ENCODE peak calls at places on chromosome 12, in four cellular contexts. One of them, this sample, is unnamed.

GRCh38 chr12:71636704-71637115 is 26.9 kb downstream of the ZFC3H1 start:
- DNase-seq in left lung: no peak
- DNase-seq in RWPE2: no peak
- DNase-seq in BE2C: peak; percentile 50
- DNase-seq in this sample: no peak

GRCh38 chr12:116525418-116526001 is 33.7 kb upstream of the MAP1LC3B2 start:
- DNase-seq in left lung: peak; percentile 44
- DNase-seq in BE2C: no peak
- DNase-seq in RWPE2: peak; percentile 84
- DNase-seq in this sample: no peak

GRCh38 chr12:2456122-2456812 is 338.5 kb upstream of the FKBP4 start:
- DNase-seq in RWPE2: peak; percentile 49
- DNase-seq in BE2C: no peak
- DNase-seq in left lung: no peak
- DNase-seq in this sample: no peak

GRCh38 chr12:42174978-42175377 is 30.3 kb upstream of the GXYLT1 start:
- DNase-seq in left lung: no peak
- DNase-seq in RWPE2: no peak
- DNase-seq in BE2C: no peak
- DNase-seq in this sample: no peak

GRCh38 chr12:90858261-90858660 is 96.7 kb downstream of the CCER1 start:
- DNase-seq in RWPE2: no peak
- DNase-seq in BE2C: peak; percentile 73
- DNase-seq in left lung: no peak
- DNase-seq in this sample: no peak

GRCh38 chr12:52506858-52507715 is 13.1 kb downstream of the KRT5 start:
- DNase-seq in RWPE2: no peak
- DNase-seq in left lung: no peak
- DNase-seq in BE2C: no peak
- DNase-seq in this sample: no peak

GRCh38 chr12:88406905-88407304 is 173.4 kb downstream of the KITLG start:
- DNase-seq in RWPE2: no peak
- DNase-seq in left lung: no peak
- DNase-seq in BE2C: no peak
- DNase-seq in this sample: no peak

GRCh38 chr12:13154851-13155250 is 41.7 kb upstream of the EMP1 start:
- DNase-seq in left lung: no peak
- DNase-seq in BE2C: no peak
- DNase-seq in RWPE2: no peak
- DNase-seq in this sample: no peak

GRCh38 chr12:68221497-68221896 is 4.1 kb downstream of the IL26 start:
- DNase-seq in RWPE2: no peak
- DNase-seq in left lung: no peak
- DNase-seq in BE2C: no peak
- DNase-seq in this sample: no peak

GRCh38 chr12:84913151-84913550 is 552 bp upstream of the SLC6A15 start:
- DNase-seq in BE2C: peak; percentile 33
- DNase-seq in RWPE2: no peak
- DNase-seq in left lung: no peak
- DNase-seq in this sample: no peak

GRCh38 chr12:9906888-9907287 is 25.3 kb downstream of the CLEC2A start:
- DNase-seq in RWPE2: no peak
- DNase-seq in left lung: no peak
- DNase-seq in BE2C: no peak
- DNase-seq in this sample: peak; percentile 7

GRCh38 chr12:71799105-71799504 is 40.5 kb upstream of the TBC1D15 start:
- DNase-seq in BE2C: no peak
- DNase-seq in left lung: no peak
- DNase-seq in RWPE2: no peak
- DNase-seq in this sample: no peak

GRCh38 chr12:7497661-7498060 is 5.9 kb downstream of the CD163 start:
- DNase-seq in left lung: no peak
- DNase-seq in BE2C: no peak
- DNase-seq in RWPE2: no peak
- DNase-seq in this sample: no peak

GRCh38 chr12:79421236-79421740 is 269.5 kb downstream of the PAWR start:
- DNase-seq in left lung: no peak
- DNase-seq in RWPE2: no peak
- DNase-seq in BE2C: no peak
- DNase-seq in this sample: no peak

GRCh38 chr12:64670856-64671639 is 60.8 kb downstream of the RASSF3 start:
- DNase-seq in BE2C: no peak
- DNase-seq in RWPE2: no peak
- DNase-seq in left lung: no peak
- DNase-seq in this sample: no peak

GRCh38 chr12:18446245-18446644 is 184.9 kb downstream of the PIK3C2G start:
- DNase-seq in left lung: no peak
- DNase-seq in BE2C: no peak
- DNase-seq in RWPE2: no peak
- DNase-seq in this sample: no peak

GRCh38 chr12:38160318-38161122 is 156.1 kb upstream of the ALG10B start:
- DNase-seq in left lung: no peak
- DNase-seq in BE2C: no peak
- DNase-seq in RWPE2: no peak
- DNase-seq in this sample: no peak

GRCh38 chr12:57835366-57836288 is 10.9 kb downstream of the CTDSP2 start:
- DNase-seq in left lung: no peak
- DNase-seq in BE2C: no peak
- DNase-seq in RWPE2: no peak
- DNase-seq in this sample: no peak

GRCh38 chr12:74689071-74689655 is 151.5 kb downstream of the ATXN7L3B start:
- DNase-seq in RWPE2: no peak
- DNase-seq in left lung: no peak
- DNase-seq in BE2C: no peak
- DNase-seq in this sample: no peak

GRCh38 chr12:55446334-55446733 is 2.5 kb downstream of the OR6C2 start:
- DNase-seq in BE2C: no peak
- DNase-seq in RWPE2: no peak
- DNase-seq in left lung: no peak
- DNase-seq in this sample: no peak

GRCh38 chr12:107749094-107749493 is 11.8 kb downstream of the PRDM4 start:
- DNase-seq in BE2C: no peak
- DNase-seq in left lung: no peak
- DNase-seq in RWPE2: no peak
- DNase-seq in this sample: no peak

GRCh38 chr12:116302200-116303075 is 24.9 kb upstream of the MED13L start:
- DNase-seq in BE2C: no peak
- DNase-seq in RWPE2: no peak
- DNase-seq in left lung: no peak
- DNase-seq in this sample: no peak

GRCh38 chr12:57128519-57129247 is 400 bp downstream of the LRP1 start:
- DNase-seq in left lung: no peak
- DNase-seq in BE2C: no peak
- DNase-seq in RWPE2: no peak
- DNase-seq in this sample: no peak

GRCh38 chr12:62601765-62602444 is 135.3 kb downstream of the MON2 start:
- DNase-seq in BE2C: no peak
- DNase-seq in left lung: no peak
- DNase-seq in RWPE2: no peak
- DNase-seq in this sample: no peak

GRCh38 chr12:17076335-17076734 is 470.4 kb upstream of the LMO3 start:
- DNase-seq in left lung: no peak
- DNase-seq in RWPE2: no peak
- DNase-seq in BE2C: no peak
- DNase-seq in this sample: no peak

GRCh38 chr12:56296207-56296785 is 3.8 kb downstream of the CS start:
- DNase-seq in left lung: no peak
- DNase-seq in RWPE2: no peak
- DNase-seq in BE2C: no peak
- DNase-seq in this sample: no peak

GRCh38 chr12:69397978-69398377 is 38.4 kb downstream of the YEATS4 start:
- DNase-seq in BE2C: no peak
- DNase-seq in left lung: no peak
- DNase-seq in RWPE2: no peak
- DNase-seq in this sample: no peak

GRCh38 chr12:38736821-38737220 is 168.6 kb downstream of the CPNE8 start:
- DNase-seq in RWPE2: no peak
- DNase-seq in left lung: no peak
- DNase-seq in BE2C: no peak
- DNase-seq in this sample: no peak

GRCh38 chr12:47078733-47079364 is 572 bp upstream of the PCED1B start:
- DNase-seq in left lung: peak; percentile 45
- DNase-seq in RWPE2: no peak
- DNase-seq in BE2C: no peak
- DNase-seq in this sample: no peak
- H3K4me1 ChIP-seq in left lung: peaks cover 54% of the 10 kb centered on the region
- H3K4me1 ChIP-seq in RWPE2: peaks cover 52% of the 10 kb centered on the region
- H3K4me1 ChIP-seq in BE2C: no peaks in the 10 kb centered on the region
- H3K4me1 ChIP-seq in this sample: peaks cover 25% of the 10 kb centered on the region

DNA sequence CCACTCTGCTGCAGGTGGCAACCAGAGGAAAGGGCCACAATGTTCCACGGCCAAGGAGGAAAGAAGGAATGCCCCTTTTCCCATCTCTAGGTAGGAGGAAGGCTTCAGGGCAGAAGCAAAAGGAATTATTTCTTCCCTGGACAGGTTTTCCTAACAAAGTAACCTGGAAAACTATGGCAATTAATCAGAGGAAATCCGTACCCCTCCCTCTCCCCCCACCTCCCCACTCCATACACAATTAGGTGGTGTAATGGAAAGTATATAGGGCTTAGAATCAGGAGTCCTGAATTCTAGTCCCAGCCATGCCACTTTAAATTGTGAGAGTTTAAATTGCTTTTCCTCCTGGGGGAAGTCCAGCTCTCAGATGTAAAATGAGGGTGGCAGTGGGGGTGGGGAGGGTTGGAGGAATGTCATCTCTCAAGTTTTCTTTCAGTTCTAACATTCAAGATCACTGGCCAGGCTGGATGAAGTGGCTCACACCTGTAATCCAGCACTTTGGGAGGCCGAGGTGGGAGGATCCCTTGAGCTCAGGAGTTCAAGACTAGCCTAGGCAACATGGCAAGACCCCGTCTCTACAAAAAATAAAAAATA is 1.7 kb downstream of the DHH start:
- DNase-seq in left lung: no peak
- DNase-seq in BE2C: no peak
- DNase-seq in RWPE2: no peak
- DNase-seq in this sample: no peak
- H3K4me1 ChIP-seq in left lung: peaks cover 73% of the 10 kb centered on the region
- H3K4me1 ChIP-seq in BE2C: peaks cover 8% of the 10 kb centered on the region
- H3K4me1 ChIP-seq in RWPE2: peaks cover under 1% of the 10 kb centered on the region
- H3K4me1 ChIP-seq in this sample: peaks cover 47% of the 10 kb centered on the region

DNA sequence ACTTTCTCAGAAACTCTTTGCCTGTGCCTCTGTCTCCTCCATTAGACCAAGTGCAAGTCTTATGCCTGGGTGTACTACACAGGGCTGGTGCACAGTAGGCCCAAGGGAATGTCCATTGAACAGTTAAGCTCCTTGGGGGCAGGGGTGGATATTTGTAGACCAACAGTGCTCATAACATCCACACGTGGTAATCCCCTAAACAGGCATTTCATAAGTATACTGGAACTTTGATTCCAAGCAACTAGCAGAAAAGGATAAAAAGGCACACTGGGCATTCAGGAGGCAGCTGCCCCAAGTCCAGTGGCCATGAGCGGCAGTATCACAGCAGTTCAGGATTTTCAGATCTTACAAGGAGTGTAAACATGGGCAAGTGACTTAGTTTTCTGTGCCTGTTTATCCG is 16.8 kb downstream of the NUAK1 start:
- DNase-seq in RWPE2: no peak
- DNase-seq in BE2C: no peak
- DNase-seq in left lung: no peak
- DNase-seq in this sample: no peak
- H3K4me1 ChIP-seq in RWPE2: peaks cover 14% of the 10 kb centered on the region
- H3K4me1 ChIP-seq in BE2C: no peaks in the 10 kb centered on the region
- H3K4me1 ChIP-seq in left lung: no peaks in the 10 kb centered on the region
- H3K4me1 ChIP-seq in this sample: no peaks in the 10 kb centered on the region

DNA sequence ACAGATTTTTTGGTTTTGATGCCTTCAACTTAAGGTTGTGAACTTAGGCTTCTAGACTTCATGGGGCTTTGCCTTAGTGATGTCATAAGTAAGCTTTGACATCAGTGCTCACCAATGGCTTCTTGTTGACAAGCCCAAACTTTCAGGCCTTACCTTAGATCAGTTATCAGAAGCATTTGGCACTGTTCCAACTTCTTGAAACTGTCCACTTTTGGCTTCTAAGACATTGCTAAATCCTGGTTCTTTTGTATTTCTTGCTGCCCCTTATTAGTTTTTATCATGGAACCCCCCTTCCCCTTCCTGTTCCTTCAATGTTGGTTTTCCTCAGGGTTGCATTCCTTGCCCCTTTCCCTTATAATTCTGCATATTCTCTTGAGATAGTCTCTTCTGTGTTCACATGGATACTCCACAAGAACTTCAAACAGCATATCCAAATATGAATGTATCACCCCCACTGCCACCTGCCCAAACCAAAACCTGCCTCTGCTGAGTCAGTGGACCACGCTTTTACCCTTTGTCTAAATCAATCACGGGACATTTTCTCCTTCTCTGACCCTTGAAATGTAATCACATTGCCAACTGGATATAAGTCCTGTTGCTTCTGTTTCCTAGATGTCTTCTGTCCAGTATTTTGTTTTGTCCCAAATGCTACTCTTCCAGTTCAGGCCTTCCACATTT is 7.9 kb downstream of the PFKM start:
- DNase-seq in BE2C: no peak
- DNase-seq in left lung: no peak
- DNase-seq in RWPE2: no peak
- DNase-seq in this sample: no peak
- H3K4me1 ChIP-seq in BE2C: no peaks in the 10 kb centered on the region
- H3K4me1 ChIP-seq in left lung: no peaks in the 10 kb centered on the region
- H3K4me1 ChIP-seq in RWPE2: no peaks in the 10 kb centered on the region
- H3K4me1 ChIP-seq in this sample: no peaks in the 10 kb centered on the region

DNA sequence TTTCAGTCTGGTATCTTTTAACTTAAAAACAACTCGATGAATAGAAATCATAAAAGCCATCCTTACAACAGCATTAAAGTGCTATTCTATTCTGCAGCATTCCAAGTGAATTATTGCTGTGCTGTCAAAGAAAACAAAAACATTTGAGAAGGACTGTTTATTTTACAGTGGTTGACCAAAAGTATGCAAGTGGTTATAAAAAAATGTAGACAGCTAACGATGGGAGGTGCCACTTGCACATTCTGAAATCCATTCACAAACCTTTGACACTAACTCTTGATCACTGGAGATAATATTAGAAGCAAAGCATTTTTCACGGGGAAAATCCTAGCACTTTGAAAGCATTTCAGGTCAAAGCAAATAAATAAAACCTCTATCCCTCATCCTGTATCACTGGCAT is 55.6 kb downstream of the HMGA2 start:
- DNase-seq in RWPE2: no peak
- DNase-seq in BE2C: no peak
- DNase-seq in left lung: no peak
- DNase-seq in this sample: no peak
- H3K4me1 ChIP-seq in RWPE2: peaks cover 70% of the 10 kb centered on the region
- H3K4me1 ChIP-seq in BE2C: no peaks in the 10 kb centered on the region
- H3K4me1 ChIP-seq in left lung: peaks cover 41% of the 10 kb centered on the region
- H3K4me1 ChIP-seq in this sample: no peaks in the 10 kb centered on the region

This sample was measured in effector memory CD4-positive, alpha-beta T cell.